ENCODE peak calls at places on chromosomes 3 and 15, in ten cellular contexts. N, W, H, G, C, S, K, Y, D and U are unnamed samples.

GRCh38 chr3:37905987-37906674 is 44.5 kb downstream of the CTDSPL start:
- DNase-seq in D (no peak), G (no peak), W (no peak), H (no peak), S (no peak), C (no peak), N (no peak), Y (no peak), K (no peak), U (no peak)

GRCh38 chr15:62608369-62608768 is 434.2 kb upstream of the TPM1 start:
- DNase-seq in N (no peak), C (no peak), H (no peak), K (no peak), Y (no peak), D (no peak), G (no peak), W (no peak), S (no peak), U (no peak)

GRCh38 chr3:61562810-61563613 is 1.6 kb downstream of the PTPRG start:
- DNase-seq in K (no peak), W (no peak), G (no peak), H (no peak), D (no peak), N (peak), S (peak), C (no peak), Y (peak), U (no peak)

GRCh38 chr3:51813539-51813938 is 34.5 kb upstream of the IQCF6 start:
- DNase-seq in S (no peak), D (no peak), W (peak), G (no peak), C (no peak), Y (peak), H (no peak), K (no peak), N (no peak), U (peak)

GRCh38 chr3:127959873-127960272 is 44.8 kb downstream of the KBTBD12 start:
- DNase-seq in H (no peak), Y (no peak), N (no peak), W (peak), G (no peak), D (no peak), K (no peak), C (no peak), S (peak), U (no peak)

GRCh38 chr15:36544518-36545383 is 34.7 kb upstream of the CDIN1 start:
- DNase-seq in Y (no peak), N (no peak), H (no peak), S (no peak), K (no peak), G (no peak), C (no peak), W (no peak), D (no peak), U (no peak)

GRCh38 chr3:113485161-113485609 is 29.8 kb downstream of the SPICE1 start:
- DNase-seq in N (no peak), K (no peak), Y (no peak), W (peak), H (no peak), D (no peak), S (peak), G (no peak), C (no peak), U (no peak)

GRCh38 chr3:169389925-169390253 is 273.6 kb downstream of the MECOM start:
- DNase-seq in H (no peak), G (no peak), N (no peak), K (no peak), C (no peak), Y (no peak), D (no peak), S (peak), W (no peak), U (no peak)

GRCh38 chr3:169945313-169945712 is 21.3 kb upstream of the SEC62 start:
- DNase-seq in D (peak), W (peak), C (no peak), N (no peak), H (peak), G (no peak), K (no peak), Y (no peak), S (peak), U (no peak)

GRCh38 chr3:195075199-195075940 is 195.6 kb downstream of the XXYLT1 start:
- DNase-seq in N (peak), K (peak), G (no peak), W (no peak), C (peak), Y (no peak), S (no peak), H (peak), D (no peak), U (no peak)

GRCh38 chr3:30699927-30700326 is 93.5 kb downstream of the TGFBR2 start:
- DNase-seq in G (no peak), N (no peak), W (no peak), S (no peak), K (no peak), D (no peak), C (no peak), Y (no peak), H (no peak), U (no peak)

GRCh38 chr15:93974804-93975481 is 256.4 kb upstream of the MCTP2 start:
- DNase-seq in C (no peak), S (no peak), G (no peak), N (no peak), Y (no peak), K (no peak), D (no peak), H (no peak), W (no peak), U (no peak)

GRCh38 chr3:29281265-29282228 is 676 bp downstream of the RBMS3 start:
- DNase-seq in S (no peak), D (peak), N (peak), H (no peak), C (no peak), W (no peak), Y (no peak), G (no peak), K (no peak), U (no peak)

GRCh38 chr15:35481992-35482391 is 64.0 kb downstream of the DPH6 start:
- DNase-seq in Y (no peak), H (no peak), N (no peak), C (no peak), G (no peak), D (no peak), K (no peak), W (no peak), S (no peak), U (no peak)

GRCh38 chr15:58608711-58609110 is 140.8 kb downstream of the ADAM10 start:
- DNase-seq in D (no peak), G (no peak), H (no peak), N (no peak), K (no peak), Y (no peak), S (no peak), W (no peak), C (no peak), U (no peak)

GRCh38 chr3:12495749-12496452 is 11.6 kb downstream of the TSEN2 start:
- DNase-seq in N (no peak), S (no peak), W (no peak), D (no peak), Y (no peak), H (no peak), G (no peak), C (no peak), K (no peak), U (no peak)

GRCh38 chr3:65539620-65540019 is 499.1 kb downstream of the MAGI1 start:
- DNase-seq in Y (no peak), G (no peak), K (no peak), N (no peak), C (no peak), H (no peak), D (no peak), W (no peak), S (no peak), U (no peak)

GRCh38 chr3:113952921-113953320 is 5.1 kb downstream of the ZDHHC23 start:
- DNase-seq in Y (no peak), K (no peak), N (no peak), G (no peak), W (no peak), H (no peak), C (no peak), D (no peak), S (no peak), U (no peak)

GRCh38 chr15:100902436-100903190 is 16.5 kb upstream of the LRRK1 start:
- DNase-seq in Y (peak), K (peak), N (peak), H (peak), S (peak), D (no peak), G (no peak), C (peak), W (peak), U (peak)

GRCh38 chr3:86814321-86814720 is 176.6 kb downstream of the VGLL3 start:
- DNase-seq in H (no peak), K (no peak), C (no peak), N (no peak), W (no peak), D (no peak), S (no peak), Y (no peak), G (no peak), U (no peak)

GRCh38 chr3:196988241-196989029 is 19.8 kb upstream of the PIGZ start:
- DNase-seq in H (peak), K (peak), D (no peak), S (peak), G (no peak), N (peak), Y (no peak), W (no peak), C (no peak), U (no peak)

GRCh38 chr3:184676927-184677326 is 34.9 kb downstream of the MAGEF1 start:
- DNase-seq in C (no peak), N (no peak), H (no peak), G (no peak), S (no peak), W (no peak), Y (no peak), K (no peak), D (no peak), U (no peak)

GRCh38 chr3:71536376-71536965 is 47.1 kb downstream of the FOXP1 start:
- DNase-seq in G (no peak), W (no peak), Y (no peak), D (no peak), K (no peak), S (no peak), N (no peak), H (no peak), C (no peak), U (no peak)

GRCh38 chr3:13972679-13973379 is 93.0 kb upstream of the WNT7A start:
- DNase-seq in W (no peak), G (no peak), Y (no peak), H (no peak), S (no peak), N (no peak), K (no peak), D (no peak), C (no peak), U (no peak)

GRCh38 chr3:127074900-127075360 is 92.0 kb downstream of the PLXNA1 start:
- DNase-seq in H (peak), G (no peak), S (no peak), K (peak), D (peak), C (no peak), Y (no peak), N (peak), W (no peak), U (no peak)

GRCh38 chr3:49298511-49298910 is 21.5 kb upstream of the C3orf62 start:
- DNase-seq in S (no peak), W (no peak), N (no peak), H (no peak), C (no peak), Y (no peak), G (no peak), D (no peak), K (no peak), U (no peak)

GRCh38 chr3:49300595-49300994 is 23.6 kb upstream of the C3orf62 start:
- DNase-seq in H (no peak), G (no peak), W (no peak), N (no peak), Y (no peak), C (no peak), K (no peak), D (no peak), S (no peak), U (no peak)

GRCh38 chr3:49296781-49297420 is 19.9 kb upstream of the C3orf62 start:
- DNase-seq in W (peak), H (no peak), N (peak), K (no peak), G (no peak), Y (no peak), C (no peak), S (peak), D (no peak), U (no peak)

GRCh38 chr3:49294343-49294742 is 17.3 kb upstream of the C3orf62 start:
- DNase-seq in W (no peak), D (no peak), C (no peak), S (no peak), K (no peak), Y (no peak), N (no peak), G (no peak), H (no peak), U (no peak)

GRCh38 chr3:49295489-49296058 is 18.5 kb upstream of the C3orf62 start:
- DNase-seq in Y (peak), N (no peak), W (no peak), C (no peak), G (no peak), H (no peak), S (no peak), K (no peak), D (no peak), U (no peak)
- TF ChIP-seq CTCF in Y (peak), N (peak), W (peak), C (peak), G (peak), H (peak), S (peak), K (peak), D (peak), U (peak)

DNA sequence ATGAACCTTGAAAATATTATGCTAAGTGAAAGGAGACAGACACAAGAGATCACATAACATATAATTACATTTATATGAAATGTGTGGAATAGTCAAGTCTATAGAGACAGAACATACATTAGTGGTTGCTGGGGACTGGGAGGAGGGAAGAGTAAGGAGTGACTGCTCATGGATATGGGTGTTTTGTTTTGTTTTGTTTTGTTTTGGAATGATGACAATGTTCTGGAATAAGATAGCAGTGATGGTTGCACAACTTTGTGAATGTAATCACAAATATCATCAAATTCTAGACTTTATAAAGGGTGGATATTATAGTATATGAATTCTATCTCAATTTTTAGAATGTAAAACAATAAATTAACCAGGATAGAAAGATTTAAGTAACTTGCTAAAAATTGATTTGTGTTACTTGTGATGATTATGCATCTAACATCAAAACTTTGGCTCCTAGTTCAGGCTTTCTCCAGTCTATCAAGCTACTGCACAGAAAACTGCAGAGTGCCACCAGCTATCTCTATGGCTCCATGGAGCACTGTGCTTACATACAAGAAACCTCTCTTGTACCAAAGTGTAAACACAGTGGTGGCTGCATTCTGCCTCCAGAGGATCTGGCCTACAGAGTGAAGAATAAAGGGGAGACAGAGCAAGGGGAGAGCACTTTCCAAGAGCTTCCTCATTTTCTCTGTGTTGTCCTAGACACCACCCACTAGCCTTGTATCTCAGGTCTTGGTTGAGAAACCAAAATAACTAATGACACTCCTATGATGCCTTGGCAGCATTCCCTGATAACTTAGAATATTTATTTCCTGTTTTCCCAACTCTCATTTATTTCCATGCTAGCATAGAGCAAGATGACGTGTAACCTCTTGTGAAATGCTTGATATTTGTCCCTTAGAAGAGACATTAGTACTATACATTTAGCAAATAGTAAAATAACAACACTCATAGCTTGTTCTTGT is 57.1 kb upstream of the PHLDB2 start:
- DNase-seq in G (no peak), C (no peak), D (no peak), H (no peak), K (no peak), S (no peak), Y (no peak), W (no peak), N (no peak), U (no peak)
- TF ChIP-seq POLR2AphosphoS5 in G (no peak), C (no peak), D (no peak), H (no peak), K (no peak), S (no peak), Y (no peak), W (peak), N (no peak), U (no peak)

GRCh38 chr3:192747746-192748145 is 20.4 kb upstream of the FGF12 start:
- DNase-seq in H (no peak), Y (no peak), G (no peak), K (no peak), D (no peak), S (no peak), C (no peak), W (no peak), N (no peak), U (no peak)
- TF ChIP-seq POLR2A in H (no peak), Y (no peak), G (no peak), K (no peak), D (no peak), S (no peak), C (no peak), W (no peak), N (no peak), U (no peak)

GRCh38 chr3:144770813-144771400 is 799.3 kb downstream of the DIPK2A start:
- DNase-seq in S (no peak), H (no peak), Y (no peak), C (no peak), D (no peak), W (no peak), K (no peak), N (no peak), G (no peak), U (no peak)
- TF ChIP-seq CTCF in S (no peak), H (no peak), Y (no peak), C (no peak), D (peak), W (peak), K (no peak), N (peak), G (peak), U (peak)

GRCh38 chr3:152595975-152596832 is 238.7 kb upstream of the P2RY1 start:
- DNase-seq in Y (no peak), K (no peak), D (peak), S (peak), N (peak), G (no peak), C (no peak), W (peak), H (no peak), U (no peak)
- TF ChIP-seq POLR2AphosphoS5 in Y (no peak), K (no peak), D (no peak), S (peak), N (no peak), G (no peak), C (no peak), W (no peak), H (no peak), U (no peak)

DNA sequence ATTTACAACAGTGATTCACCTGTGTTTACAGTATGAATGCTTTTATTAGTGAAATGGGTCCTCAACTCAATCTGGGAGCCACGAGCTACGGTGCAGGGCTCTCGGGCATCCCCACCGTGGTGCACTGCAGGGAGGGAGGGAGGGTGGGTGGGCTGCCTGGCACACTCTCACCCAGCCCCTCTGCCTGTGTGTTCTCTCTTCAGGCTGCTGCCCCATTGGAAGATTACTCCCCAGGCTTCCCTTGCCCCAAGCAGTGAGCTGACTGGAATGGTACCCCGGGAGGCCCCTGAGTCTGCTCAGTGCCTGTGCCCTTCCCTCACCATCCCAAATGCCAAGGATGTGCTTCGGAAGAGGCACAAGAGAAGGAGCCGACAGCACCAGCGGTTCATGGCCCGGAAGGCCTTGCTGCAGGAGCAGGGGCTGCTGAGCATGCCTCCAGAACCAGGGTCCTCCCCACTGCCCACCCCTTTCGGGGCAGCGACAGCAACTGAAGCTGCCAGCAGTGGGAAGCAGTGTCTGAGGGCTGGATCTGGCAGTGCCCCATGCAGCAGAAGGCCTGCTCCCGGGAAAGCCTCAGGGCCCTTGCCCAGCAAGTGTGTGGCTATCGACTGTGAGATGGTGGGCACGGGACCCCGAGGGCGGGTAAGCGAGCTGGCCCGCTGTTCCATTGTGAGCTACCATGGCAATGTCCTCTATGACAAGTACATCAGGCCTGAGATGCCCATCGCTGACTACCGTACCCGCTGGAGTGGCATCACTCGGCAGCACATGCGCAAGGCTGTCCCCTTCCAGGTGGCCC is 5.0 kb downstream of the AEN start:
- DNase-seq in N (peak), G (no peak), H (no peak), W (no peak), K (peak), C (no peak), D (no peak), S (no peak), Y (no peak), U (no peak)
- TF ChIP-seq POLR2A in N (no peak), G (no peak), H (no peak), W (no peak), K (no peak), C (no peak), D (peak), S (no peak), Y (no peak), U (no peak)

GRCh38 chr15:71261418-71261817 is 146.1 kb downstream of the THSD4 start:
- DNase-seq in N (no peak), K (no peak), C (no peak), S (no peak), H (no peak), Y (no peak), W (no peak), D (no peak), G (no peak), U (no peak)

GRCh38 chr15:71259866-71260265 is 144.6 kb downstream of the THSD4 start:
- DNase-seq in S (no peak), G (no peak), K (no peak), D (no peak), N (no peak), W (no peak), C (no peak), Y (no peak), H (no peak), U (no peak)

GRCh38 chr15:71252036-71252898 is 137.0 kb downstream of the THSD4 start:
- DNase-seq in S (no peak), H (no peak), D (no peak), G (no peak), Y (no peak), N (no peak), K (no peak), W (no peak), C (no peak), U (no peak)

GRCh38 chr15:71254503-71254902 is 139.2 kb downstream of the THSD4 start:
- DNase-seq in G (no peak), D (no peak), H (no peak), W (no peak), N (no peak), C (no peak), K (no peak), Y (no peak), S (no peak), U (no peak)

DNA sequence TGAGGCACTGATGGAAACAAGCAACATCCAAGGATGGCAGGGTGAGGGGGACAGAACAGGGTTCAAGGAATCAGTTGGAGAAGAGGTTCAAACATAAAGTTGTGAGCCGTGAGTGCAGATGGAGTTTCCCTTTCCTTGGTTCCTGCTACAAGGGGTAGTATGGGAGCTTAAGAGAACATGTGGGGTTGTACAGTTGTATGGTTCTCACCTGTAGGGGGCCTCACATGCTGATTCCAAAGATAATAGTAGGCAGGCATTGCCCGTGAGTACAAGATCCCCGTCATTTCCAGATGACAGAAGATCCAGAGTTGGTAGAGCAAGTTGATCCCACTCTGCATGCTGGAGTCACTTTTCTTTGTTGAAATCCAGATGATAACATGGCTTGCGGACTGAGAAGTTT is 141.7 kb downstream of the THSD4 start:
- DNase-seq in S (no peak), D (no peak), N (no peak), W (no peak), C (no peak), G (no peak), H (no peak), K (no peak), Y (no peak), U (no peak)
- TF ChIP-seq CTCF in S (no peak), D (no peak), N (no peak), W (no peak), C (no peak), G (no peak), H (no peak), K (no peak), Y (no peak), U (no peak)